ENCODE peak calls at places on chromosomes 5 and 9, in eight cellular contexts. M, U, L, A, D, F, Q and G are unnamed samples.

GRCh38 chr5:2111569-2112105 is 228.9 kb upstream of the IRX4 start:
- DNase-seq in Q (no peak), U (no peak), D (no peak), M (no peak), L (no peak), A (no peak), F (no peak), G (no peak)

GRCh38 chr5:134240421-134240962 is 14.6 kb upstream of the PPP2CA start:
- DNase-seq in F (no peak), M (no peak), D (peak), Q (no peak), U (no peak), A (no peak), L (no peak), G (peak)

GRCh38 chr9:91711755-91712591 is 238.1 kb downstream of the ROR2 start:
- DNase-seq in L (no peak), U (peak), D (peak), A (peak), Q (peak), F (no peak), M (no peak), G (peak)

GRCh38 chr9:14271078-14271673 is 42.8 kb downstream of the NFIB start:
- DNase-seq in L (no peak), U (no peak), Q (no peak), D (peak), F (peak), A (no peak), M (no peak), G (peak)

GRCh38 chr5:178246736-178247135 is 14.1 kb upstream of the PHYKPL start:
- DNase-seq in U (no peak), A (no peak), L (no peak), D (no peak), Q (no peak), F (no peak), M (no peak), G (no peak)

GRCh38 chr5:131381792-131382191 is 117.9 kb downstream of the CDC42SE2 start:
- DNase-seq in U (no peak), M (no peak), D (no peak), Q (no peak), L (no peak), A (no peak), F (no peak), G (no peak)

GRCh38 chr5:58013542-58014258 is 446.2 kb downstream of the PLK2 start:
- DNase-seq in M (no peak), Q (no peak), D (no peak), U (no peak), A (no peak), F (no peak), L (no peak), G (no peak)

GRCh38 chr5:28165116-28165515 is 1126.7 kb upstream of the CDH9 start:
- DNase-seq in Q (no peak), M (no peak), D (peak), F (no peak), A (no peak), U (no peak), L (no peak), G (no peak)

GRCh38 chr9:38621434-38622082 is 1.2 kb upstream of the ANKRD18A start:
- DNase-seq in D (no peak), F (peak), Q (no peak), L (peak), M (peak), A (peak), U (no peak), G (no peak)

GRCh38 chr5:148482697-148483462 is 99.1 kb downstream of the FBXO38 start:
- DNase-seq in Q (peak), F (peak), U (peak), A (peak), L (peak), M (peak), D (peak), G (peak)

GRCh38 chr9:38358390-38359296 is 33.9 kb upstream of the ALDH1B1 start:
- DNase-seq in Q (no peak), F (no peak), L (no peak), M (no peak), D (no peak), U (no peak), A (no peak), G (no peak)

GRCh38 chr9:134065720-134066419 is 2.0 kb downstream of the BRD3 start:
- DNase-seq in L (peak), Q (peak), F (peak), D (peak), U (peak), M (no peak), A (peak), G (peak)